ENCODE peak calls at places on chromosome X, in six cellular contexts. A is tibial nerve; Y is AG09309; Z is ureter; I is CD4-positive, alpha-beta T cell; D is T-cell. S is an unnamed sample.

GRCh38 chrX:68995780-68996551 is 167.1 kb downstream of the EFNB1 start:
- DNase-seq in A (no peak), Y (no peak), Z (peak; percentile 59), I (no peak), D (no peak), S (no peak)

GRCh38 chrX:122188751-122189150 is 995.3 kb upstream of the GRIA3 start:
- DNase-seq in A (no peak), Y (no peak), Z (no peak), I (no peak), D (no peak), S (no peak)

GRCh38 chrX:7606253-7606652 is 236.7 kb upstream of the VCX start:
- DNase-seq in A (no peak), Y (no peak), Z (no peak), I (no peak), D (no peak), S (no peak)

GRCh38 chrX:110758781-110759180 is 36.8 kb downstream of the CHRDL1 start:
- DNase-seq in A (no peak), Y (no peak), Z (no peak), I (no peak), D (no peak), S (no peak)

GRCh38 chrX:20529301-20529700 is 262.6 kb upstream of the RPS6KA3 start:
- DNase-seq in A (no peak), Y (no peak), Z (no peak), I (no peak), D (no peak), S (no peak)

GRCh38 chrX:119121341-119121740 is 6.3 kb downstream of the KIAA1210 start:
- DNase-seq in A (no peak), Y (no peak), Z (no peak), I (no peak), D (no peak), S (no peak)

GRCh38 chrX:24748196-24748595 is 54.5 kb downstream of the POLA1 start:
- DNase-seq in A (no peak), Y (no peak), Z (no peak), I (no peak), D (no peak), S (no peak)

GRCh38 chrX:102339312-102340298 is 92.6 kb downstream of the NXF2 start:
- DNase-seq in A (no peak), Y (no peak), Z (no peak), I (no peak), D (no peak), S (no peak)

GRCh38 chrX:64204701-64205440 is 637 bp downstream of the AMER1 start:
- DNase-seq in A (peak; percentile 12), Y (no peak), Z (peak; percentile 44), I (peak; percentile 9), D (no peak), S (peak; percentile 30)

GRCh38 chrX:46737462-46737861 is 21.5 kb downstream of the SLC9A7 start:
- DNase-seq in A (no peak), Y (peak; percentile 55), Z (no peak), I (no peak), D (no peak), S (no peak)

GRCh38 chrX:116417968-116418367 is 18.4 kb upstream of the SLC6A14 start:
- DNase-seq in A (no peak), Y (no peak), Z (no peak), I (no peak), D (no peak), S (no peak)

GRCh38 chrX:41407816-41408215 is 39.3 kb upstream of the NYX start:
- DNase-seq in A (no peak), Y (no peak), Z (no peak), I (no peak), D (no peak), S (no peak)

GRCh38 chrX:121641560-121641959 is 594.1 kb downstream of the GLUD2 start:
- DNase-seq in A (no peak), Y (peak; percentile 24), Z (no peak), I (no peak), D (no peak), S (no peak)

GRCh38 chrX:48957827-48958634 is 624 bp upstream of the OTUD5 start:
- DNase-seq in A (peak; percentile 91), Y (peak; percentile 94), Z (peak; percentile 97), I (peak; percentile 93), D (peak; percentile 89), S (peak; percentile 81)

GRCh38 chrX:141791856-141792255 is 46.3 kb upstream of the MAGEC3 start:
- DNase-seq in A (no peak), Y (no peak), Z (no peak), I (no peak), D (no peak), S (no peak)

GRCh38 chrX:55088795-55089489 is at the start of gene PAGE2:
- DNase-seq in A (no peak), Y (no peak), Z (no peak), I (no peak), D (no peak), S (no peak)

GRCh38 chrX:129653985-129654651 is 638 bp downstream of the APLN start:
- DNase-seq in A (no peak), Y (no peak), Z (no peak), I (no peak), D (no peak), S (peak; percentile 0)

GRCh38 chrX:111519215-111519614 is 7.8 kb downstream of the SERTM2 start:
- DNase-seq in A (no peak), Y (no peak), Z (no peak), I (no peak), D (no peak), S (no peak)

GRCh38 chrX:42097491-42097890 is 174.1 kb upstream of the CASK start:
- DNase-seq in A (no peak), Y (no peak), Z (no peak), I (no peak), D (no peak), S (no peak)

GRCh38 chrX:97367149-97367548 is 483.4 kb downstream of the RPA4 start:
- DNase-seq in A (no peak), Y (peak; percentile 14), Z (no peak), I (no peak), D (no peak), S (no peak)

GRCh38 chrX:41556958-41557357 is 109.8 kb downstream of the NYX start:
- DNase-seq in A (no peak), Y (no peak), Z (no peak), I (no peak), D (no peak), S (no peak)

GRCh38 chrX:103215768-103216085 is 819 bp downstream of the BEX4 start:
- DNase-seq in A (no peak), Y (no peak), Z (peak; percentile 43), I (no peak), D (no peak), S (no peak)

GRCh38 chrX:15855562-15856256 is 1.1 kb upstream of the AP1S2 start:
- DNase-seq in A (no peak), Y (no peak), Z (no peak), I (no peak), D (no peak), S (no peak)

GRCh38 chrX:155768036-155768769 is 112.9 kb upstream of the VAMP7 start:
- DNase-seq in A (no peak), Y (peak; percentile 13), Z (no peak), I (no peak), D (no peak), S (no peak)

GRCh38 chrX:71492086-71493065 is 40.5 kb upstream of the OGT start:
- DNase-seq in A (peak; percentile 16), Y (no peak), Z (peak; percentile 45), I (peak; percentile 45), D (peak; percentile 31), S (peak; percentile 31)

GRCh38 chrX:49029876-49030275 is 13.3 kb downstream of the TFE3 start:
- DNase-seq in A (no peak), Y (no peak), Z (no peak), I (no peak), D (no peak), S (no peak)